ENCODE peak calls at places on chromosomes 4 and X, in six cellular contexts. E is fibroblast of the aortic adventitia; B is lower lobe of right lung; G is CD8-positive, alpha-beta memory T cell; P is SK-N-SH; R is AG04449. O is an unnamed sample.

GRCh38 chr4:139988863-139989765 is 164.9 kb downstream of the MAML3 start:
- DNase-seq in E (peak; percentile 87), B (no peak), G (no peak), P (no peak), R (peak; percentile 54), O (peak; percentile 93)

GRCh38 chrX:43655961-43656494 is at the start of gene MAOA:
- DNase-seq in E (no peak), B (peak; percentile 92), G (peak; percentile 26), P (peak; percentile 61), R (no peak), O (peak; percentile 49)

GRCh38 chr4:72275381-72275780 is 243.6 kb downstream of the NPFFR2 start:
- DNase-seq in E (no peak), B (no peak), G (no peak), P (no peak), R (no peak), O (no peak)

GRCh38 chr4:31021008-31021407 is 300.8 kb downstream of the PCDH7 start:
- DNase-seq in E (no peak), B (no peak), G (no peak), P (peak; percentile 48), R (no peak), O (no peak)

GRCh38 chr4:186297013-186297645 is 31.1 kb downstream of the F11 start:
- DNase-seq in E (peak; percentile 70), B (no peak), G (no peak), P (peak; percentile 73), R (peak; percentile 9), O (peak; percentile 92)

GRCh38 chr4:147786031-147786430 is 54.1 kb downstream of the ARHGAP10 start:
- DNase-seq in E (peak; percentile 15), B (no peak), G (no peak), P (no peak), R (no peak), O (no peak)

GRCh38 chrX:64206556-64207162 is 1.2 kb upstream of the AMER1 start:
- DNase-seq in E (peak; percentile 73), B (peak; percentile 41), G (no peak), P (no peak), R (no peak), O (peak; percentile 35)

GRCh38 chr4:168666531-168666930 is 169.7 kb downstream of the PALLD start:
- DNase-seq in E (peak; percentile 54), B (no peak), G (no peak), P (no peak), R (no peak), O (peak; percentile 74)

GRCh38 chr4:2962614-2963184 is 507 bp downstream of the NOP14 start:
- DNase-seq in E (peak; percentile 56), B (peak; percentile 68), G (no peak), P (no peak), R (no peak), O (no peak)

GRCh38 chr4:15451866-15452765 is 17.6 kb upstream of the CC2D2A start:
- DNase-seq in E (peak; percentile 96), B (no peak), G (no peak), P (no peak), R (peak; percentile 92), O (peak; percentile 84)

GRCh38 chr4:44985152-44985551 is 258.8 kb upstream of the GNPDA2 start:
- DNase-seq in E (no peak), B (no peak), G (no peak), P (no peak), R (no peak), O (peak; percentile 1)

GRCh38 chrX:110001702-110002299 is 1.1 kb upstream of the TMEM164 start:
- DNase-seq in E (no peak), B (no peak), G (no peak), P (no peak), R (no peak), O (peak; percentile 72)
- H3K4me3 ChIP-seq in E (peak overlapping the region; percentile 69), B (peak overlapping the region; percentile 68), G (peak overlapping the region; percentile 41), P (peak overlapping the region; percentile 62), R (peak overlapping the region; percentile 65), O (peak overlapping the region; percentile 75)

GRCh38 chr4:93960450-93960849 is 131.9 kb downstream of the ATOH1 start:
- DNase-seq in E (no peak), B (no peak), G (no peak), P (no peak), R (no peak), O (no peak)
- H3K4me3 ChIP-seq in E (no peak overlapping the region), B (no peak overlapping the region), G (no peak overlapping the region), P (no peak overlapping the region), R (no peak overlapping the region), O (no peak overlapping the region)

GRCh38 chrX:154802838-154803410 is 2.4 kb downstream of the MPP1 start:
- DNase-seq in E (no peak), B (no peak), G (no peak), P (no peak), R (no peak), O (no peak)
- H3K4me3 ChIP-seq in E (no peak overlapping the region), B (no peak overlapping the region), G (no peak overlapping the region), P (no peak overlapping the region), R (no peak overlapping the region), O (no peak overlapping the region)

DNA sequence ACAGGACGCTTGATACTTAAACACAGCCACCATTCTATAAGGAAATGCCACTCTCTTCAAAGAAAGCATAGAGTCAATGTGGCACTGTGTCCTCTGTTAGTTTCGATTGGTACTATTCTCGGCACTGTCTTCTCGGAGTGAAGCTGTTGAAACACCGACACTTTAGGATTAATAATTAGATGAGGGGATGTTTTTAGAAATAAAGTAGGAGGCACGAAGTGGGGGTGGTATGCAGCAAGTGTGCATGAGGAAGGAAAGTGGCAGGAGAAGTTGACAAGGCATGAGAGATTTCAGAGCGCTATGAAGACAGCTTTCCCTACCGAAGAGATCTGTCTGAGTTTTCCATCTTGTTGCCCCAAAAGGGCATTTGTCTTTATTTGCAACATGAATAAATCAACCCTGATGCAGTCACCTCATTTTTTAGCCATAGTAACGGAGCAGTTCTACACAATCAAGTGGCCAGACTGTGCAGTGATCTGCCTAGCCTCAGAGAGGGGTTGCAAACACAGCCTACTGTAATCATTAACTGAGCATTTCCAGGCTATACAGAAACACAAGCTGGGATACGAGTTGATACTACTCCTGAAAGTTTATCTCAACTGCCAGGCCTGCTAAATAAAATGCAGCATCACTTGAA is 8.3 kb downstream of the GPRIN3 start:
- DNase-seq in E (no peak), B (no peak), G (no peak), P (no peak), R (no peak), O (no peak)
- H3K4me3 ChIP-seq in E (no peak overlapping the region), B (peak overlapping the region; percentile 41), G (peak overlapping the region; percentile 71), P (no peak overlapping the region), R (no peak overlapping the region), O (peak overlapping the region; percentile 41)

DNA sequence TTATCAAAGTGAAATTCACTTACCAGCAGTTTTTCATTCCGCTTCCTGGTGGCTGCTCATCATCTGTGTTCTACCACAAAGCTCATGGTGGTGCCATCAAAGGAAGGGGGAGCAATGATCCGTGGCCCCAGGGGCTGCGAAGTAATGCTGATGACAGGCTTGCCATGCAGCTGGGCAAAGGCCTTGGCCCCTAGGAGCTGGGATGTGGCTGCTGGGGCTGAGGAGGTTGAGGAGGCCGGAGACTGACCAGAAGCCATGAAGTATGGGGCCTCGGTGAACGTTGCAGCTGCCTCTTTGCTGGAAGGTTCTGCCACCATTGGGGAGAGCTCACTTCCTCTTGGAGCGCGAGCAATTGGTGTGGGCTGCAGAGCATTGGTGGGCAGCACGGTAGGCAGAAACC is 8.4 kb downstream of the C4orf54 start:
- DNase-seq in E (no peak), B (no peak), G (no peak), P (no peak), R (no peak), O (peak; percentile 34)
- H3K4me3 ChIP-seq in E (no peak overlapping the region), B (no peak overlapping the region), G (no peak overlapping the region), P (no peak overlapping the region), R (no peak overlapping the region), O (no peak overlapping the region)